ENCODE peak calls at places on chromosome 6, in five cellular contexts. D is effector memory CD4-positive, alpha-beta T cell; K is astrocyte of the spinal cord; X is NCI-H1092; G is AML-193. U is an unnamed sample.

GRCh38 chr6:28985396-28986164 is 19.5 kb downstream of the ZNF311 start:
- DNase-seq in D (no peak), K (peak), G (no peak), X (peak), U (peak)

GRCh38 chr6:41442800-41443501 is 103.2 kb upstream of the FOXP4 start:
- DNase-seq in X (no peak), K (peak), D (no peak), G (no peak), U (no peak)

GRCh38 chr6:152094992-152095592 is 287.6 kb downstream of the ESR1 start:
- DNase-seq in G (peak), K (peak), X (no peak), D (no peak), U (peak)

GRCh38 chr6:144349690-144350132 is 64.6 kb downstream of the UTRN start:
- DNase-seq in K (peak), X (no peak), G (peak), D (no peak), U (no peak)

GRCh38 chr6:124676033-124676432 is 286.2 kb upstream of the RNF217 start:
- DNase-seq in D (no peak), X (no peak), K (peak), G (no peak), U (no peak)

GRCh38 chr6:90025418-90026089 is 131.3 kb downstream of the GJA10 start:
- DNase-seq in K (peak), G (no peak), X (no peak), D (no peak), U (no peak)

GRCh38 chr6:85395746-85396145 is 54.1 kb upstream of the NT5E start:
- DNase-seq in G (no peak), D (no peak), X (no peak), K (no peak), U (no peak)

GRCh38 chr6:145813285-145814034 is 1.1 kb downstream of the FBXO30 start:
- DNase-seq in K (peak), X (no peak), G (peak), D (no peak), U (no peak)

GRCh38 chr6:23533954-23534725 is 591.9 kb upstream of the NRSN1 start:
- DNase-seq in X (peak), D (no peak), K (no peak), G (no peak), U (no peak)

GRCh38 chr6:151335930-151336329 is 55.4 kb downstream of the ZBTB2 start:
- DNase-seq in D (no peak), X (no peak), G (no peak), K (no peak), U (no peak)

GRCh38 chr6:87929843-87930288 is 117.8 kb upstream of the SPACA1 start:
- DNase-seq in X (peak), G (peak), D (peak), K (peak), U (peak)

GRCh38 chr6:161354241-161354840 is 80.5 kb upstream of the AGPAT4 start:
- DNase-seq in K (no peak), D (no peak), G (no peak), X (no peak), U (no peak)

GRCh38 chr6:139540276-139540675 is 165.8 kb upstream of the CITED2 start:
- DNase-seq in D (peak), G (peak), X (no peak), K (peak), U (no peak)

GRCh38 chr6:163438940-163439335 is 24.4 kb downstream of the QKI start:
- DNase-seq in D (no peak), X (no peak), K (no peak), G (no peak), U (peak)

GRCh38 chr6:106486236-106486635 is 125.7 kb downstream of the CRYBG1 start:
- DNase-seq in X (no peak), K (peak), G (no peak), D (no peak), U (no peak)

GRCh38 chr6:107668826-107669474 is 155.2 kb downstream of the SCML4 start:
- DNase-seq in X (no peak), G (no peak), D (no peak), K (no peak), U (no peak)

GRCh38 chr6:10465633-10466499 is 51.0 kb upstream of the TFAP2A start:
- DNase-seq in G (peak), K (peak), X (peak), D (no peak), U (no peak)

GRCh38 chr6:109345986-109346385 is 36.3 kb downstream of the CD164 start:
- DNase-seq in K (no peak), X (no peak), G (no peak), D (no peak), U (no peak)

GRCh38 chr6:139538366-139538765 is 163.9 kb upstream of the CITED2 start:
- DNase-seq in X (no peak), K (peak), G (no peak), D (no peak), U (no peak)

GRCh38 chr6:10838794-10839333 is 525 bp upstream of the MAK start:
- DNase-seq in K (no peak), X (no peak), G (peak), D (no peak), U (no peak)

GRCh38 chr6:35139924-35140524 is 1.1 kb downstream of the TCP11 start:
- DNase-seq in G (peak), X (peak), D (no peak), K (peak), U (no peak)

GRCh38 chr6:66522864-66523263 is 815.8 kb upstream of the EYS start:
- DNase-seq in D (no peak), X (no peak), G (no peak), K (no peak), U (no peak)

GRCh38 chr6:30319146-30319835 is 7.4 kb upstream of the TRIM39 start:
- DNase-seq in G (no peak), D (no peak), K (no peak), X (no peak), U (no peak)

GRCh38 chr6:56091159-56091869 is 156.1 kb downstream of the COL21A1 start:
- DNase-seq in D (no peak), K (peak), X (no peak), G (peak), U (no peak)

GRCh38 chr6:15396808-15397207 is 150.9 kb downstream of the JARID2 start:
- DNase-seq in X (no peak), G (no peak), K (no peak), D (no peak), U (no peak)

GRCh38 chr6:110933913-110934312 is 24.6 kb upstream of the GTF3C6 start:
- DNase-seq in X (no peak), G (peak), K (no peak), D (no peak), U (no peak)

GRCh38 chr6:11514672-11515071 is 22.9 kb upstream of the TMEM170B start:
- DNase-seq in K (no peak), G (no peak), D (no peak), X (no peak), U (no peak)

GRCh38 chr6:159134701-159135364 is 34.4 kb upstream of the FNDC1 start:
- DNase-seq in K (peak), X (peak), D (peak), G (peak), U (no peak)

GRCh38 chr6:41548098-41548840 is 2.1 kb downstream of the FOXP4 start:
- DNase-seq in X (no peak), D (no peak), G (peak), K (no peak), U (no peak)

GRCh38 chr6:13907614-13908215 is 17.0 kb upstream of the RNF182 start:
- DNase-seq in X (no peak), G (no peak), K (no peak), D (no peak), U (no peak)

GRCh38 chr6:152233547-152234320 is 403.4 kb downstream of the SYNE1 start:
- DNase-seq in X (no peak), K (no peak), G (no peak), D (no peak), U (no peak)

GRCh38 chr6:149032599-149033405 is 284.7 kb upstream of the TAB2 start:
- DNase-seq in D (peak), K (peak), G (no peak), X (no peak), U (no peak)

GRCh38 chr6:53020005-53020744 is 25.1 kb upstream of the GSTA4 start:
- DNase-seq in D (no peak), K (no peak), X (no peak), G (peak), U (no peak)

GRCh38 chr6:89313006-89313405 is 2.1 kb downstream of the GABRR2 start:
- DNase-seq in K (peak), G (no peak), X (no peak), D (no peak), U (no peak)

GRCh38 chr6:8552023-8552422 is 116.7 kb upstream of the SLC35B3 start:
- DNase-seq in G (no peak), X (no peak), D (no peak), K (no peak), U (no peak)

GRCh38 chr6:45421700-45422540 is 44.2 kb upstream of the SUPT3H start:
- DNase-seq in X (no peak), D (peak), K (peak), G (peak), U (peak)

GRCh38 chr6:30743099-30744053 is 889 bp upstream of the FLOT1 start:
- DNase-seq in D (peak), K (no peak), G (no peak), X (no peak), U (peak)